ENCODE peak calls at places on chromosomes 7 and 10, in six cellular contexts. E is SW480, P is cerebellum, J is anterior cingulate cortex, B is bronchial epithelial cell, T is activated T-cell treated with anti-CD3 and anti-CD28 coated beads for 24 hours. U is an unnamed sample.

GRCh38 chr10:103576862-103577261 is 83.4 kb downstream of the NEURL1 start:
- DNase-seq in E (no peak), P (no peak), J (no peak), B (no peak), T (no peak), U (no peak)

GRCh38 chr10:103849880-103850571 is 5.3 kb downstream of the SH3PXD2A start:
- DNase-seq in E (no peak), P (no peak), J (no peak), B (peak), T (no peak), U (no peak)

GRCh38 chr10:80460399-80461207 is 6.5 kb downstream of the TSPAN14 start:
- DNase-seq in E (no peak), P (no peak), J (peak), B (peak), T (no peak), U (no peak)

GRCh38 chr7:142181211-142181610 is 69.7 kb downstream of the MGAM2 start:
- DNase-seq in E (no peak), P (no peak), J (no peak), B (no peak), T (no peak), U (no peak)

GRCh38 chr7:66837007-66837406 is 84.0 kb upstream of the TMEM248 start:
- DNase-seq in E (peak), P (no peak), J (no peak), B (peak), T (no peak), U (no peak)

GRCh38 chr7:16730937-16731336 is 22.6 kb upstream of the TSPAN13 start:
- DNase-seq in E (no peak), P (no peak), J (no peak), B (no peak), T (no peak), U (no peak)

GRCh38 chr7:131336956-131337355 is 9.3 kb downstream of the MKLN1 start:
- DNase-seq in E (peak), P (no peak), J (no peak), B (no peak), T (no peak), U (no peak)

GRCh38 chr7:84913731-84914130 is 273.1 kb downstream of the SEMA3D start:
- DNase-seq in E (no peak), P (no peak), J (no peak), B (peak), T (no peak), U (no peak)

GRCh38 chr10:6171891-6172354 is 30.8 kb upstream of the PFKFB3 start:
- DNase-seq in E (no peak), P (no peak), J (peak), B (no peak), T (no peak), U (peak)

GRCh38 chr7:114979388-114979787 is 57.5 kb downstream of the MDFIC start:
- DNase-seq in E (no peak), P (no peak), J (no peak), B (peak), T (no peak), U (no peak)

GRCh38 chr7:35334511-35334910 is 80.6 kb upstream of the TBX20 start:
- DNase-seq in E (no peak), P (no peak), J (no peak), B (peak), T (no peak), U (no peak)

GRCh38 chr7:25864943-25865633 is 286.9 kb upstream of the NFE2L3 start:
- DNase-seq in E (no peak), P (no peak), J (no peak), B (no peak), T (no peak), U (no peak)

GRCh38 chr10:129963076-129963830 is 821 bp downstream of the EBF3 start:
- DNase-seq in E (peak), P (no peak), J (no peak), B (no peak), T (no peak), U (no peak)

GRCh38 chr10:35448687-35449662 is 112.7 kb downstream of the CCNY start:
- DNase-seq in E (no peak), P (no peak), J (no peak), B (peak), T (no peak), U (no peak)

GRCh38 chr10:86191686-86192085 is 174.9 kb downstream of the GRID1 start:
- DNase-seq in E (no peak), P (no peak), J (no peak), B (no peak), T (no peak), U (no peak)

GRCh38 chr10:107984581-107984980 is 820.1 kb upstream of the SORCS1 start:
- DNase-seq in E (no peak), P (no peak), J (no peak), B (no peak), T (no peak), U (no peak)

GRCh38 chr7:1044189-1045037 is at the start of gene GPR146:
- DNase-seq in E (peak), P (peak), J (peak), B (peak), T (peak), U (peak)

GRCh38 chr10:96360331-96360730 is 1.5 kb upstream of the OPALIN start:
- DNase-seq in E (no peak), P (no peak), J (no peak), B (no peak), T (no peak), U (no peak)

GRCh38 chr7:51455948-51456347 is 139.3 kb upstream of the COBL start:
- DNase-seq in E (peak), P (no peak), J (no peak), B (no peak), T (no peak), U (no peak)

GRCh38 chr10:78196964-78197363 is 163.3 kb downstream of the RPS24 start:
- DNase-seq in E (no peak), P (no peak), J (no peak), B (peak), T (no peak), U (no peak)

GRCh38 chr10:63976538-63976937 is 455.3 kb downstream of the REEP3 start:
- DNase-seq in E (no peak), P (no peak), J (no peak), B (peak), T (peak), U (no peak)

GRCh38 chr10:29804025-29804852 is 169.5 kb upstream of the SVIL start:
- DNase-seq in E (peak), P (no peak), J (no peak), B (peak), T (no peak), U (no peak)

GRCh38 chr7:79489371-79489770 is 35.9 kb upstream of the MAGI2 start:
- DNase-seq in E (peak), P (no peak), J (no peak), B (no peak), T (no peak), U (no peak)

GRCh38 chr10:122098924-122099323 is 110.0 kb downstream of the TACC2 start:
- DNase-seq in E (no peak), P (no peak), J (no peak), B (no peak), T (no peak), U (no peak)

GRCh38 chr7:490461-491291 is 29.0 kb downstream of the PDGFA start:
- DNase-seq in E (peak), P (no peak), J (no peak), B (peak), T (no peak), U (no peak)

GRCh38 chr10:119306514-119306951 is 99.2 kb downstream of the GRK5 start:
- DNase-seq in E (no peak), P (no peak), J (no peak), B (peak), T (peak), U (peak)

GRCh38 chr10:78798976-78799730 is 269.6 kb upstream of the ZMIZ1 start:
- DNase-seq in E (no peak), P (no peak), J (no peak), B (peak), T (no peak), U (no peak)

GRCh38 chr7:45709168-45710034 is 135.2 kb downstream of the ADCY1 start:
- DNase-seq in E (no peak), P (no peak), J (no peak), B (no peak), T (no peak), U (no peak)

GRCh38 chr7:979886-980571 is 3.0 kb upstream of the CYP2W1 start:
- DNase-seq in E (no peak), P (no peak), J (no peak), B (no peak), T (no peak), U (no peak)

GRCh38 chr7:137716061-137716460 is 130.7 kb downstream of the DGKI start:
- DNase-seq in E (no peak), P (no peak), J (no peak), B (no peak), T (no peak), U (no peak)

GRCh38 chr10:72948762-72949161 is 5.8 kb downstream of the PLA2G12B start:
- DNase-seq in E (no peak), P (no peak), J (no peak), B (no peak), T (no peak), U (no peak)

GRCh38 chr7:94344826-94345225 is 49.9 kb upstream of the COL1A2 start:
- DNase-seq in E (no peak), P (no peak), J (no peak), B (peak), T (no peak), U (no peak)

GRCh38 chr7:133514551-133514950 is 261.7 kb downstream of the EXOC4 start:
- DNase-seq in E (no peak), P (no peak), J (no peak), B (no peak), T (no peak), U (no peak)

GRCh38 chr10:32077896-32078295 is 21.7 kb upstream of the KIF5B start:
- DNase-seq in E (peak), P (no peak), J (no peak), B (peak), T (no peak), U (no peak)

GRCh38 chr7:27170494-27170811 is 3.7 kb downstream of the HOXA10 start:
- DNase-seq in E (peak), P (no peak), J (no peak), B (no peak), T (no peak), U (no peak)

GRCh38 chr7:77887567-77887966 is 89.0 kb downstream of the PHTF2 start:
- DNase-seq in E (no peak), P (no peak), J (no peak), B (peak), T (no peak), U (no peak)